ENCODE peak calls at places on chromosome 19, in six cellular contexts. T is esophagus squamous epithelium, L is pancreas, U is ascending aorta, N is aorta, F is ovary. A is an unnamed sample.

GRCh38 chr19:49151339-49152217 is 3.6 kb downstream of the HRC start:
- DNase-seq in U (no peak), T (no peak), F (peak; percentile 59), N (peak; percentile 87), L (peak; percentile 97), A (no peak)

GRCh38 chr19:18062043-18062442 is 24.7 kb downstream of the IL12RB1 start:
- DNase-seq in T (no peak), N (no peak), F (no peak), U (no peak), L (no peak), A (no peak)

GRCh38 chr19:3440082-3440481 is 40.2 kb downstream of the SMIM24 start:
- DNase-seq in T (no peak), F (no peak), U (no peak), N (peak; percentile 82), L (peak; percentile 57), A (no peak)

GRCh38 chr19:5090465-5090779 is 121.5 kb downstream of the KDM4B start:
- DNase-seq in L (no peak), U (no peak), T (no peak), F (no peak), N (no peak), A (no peak)

GRCh38 chr19:15418112-15418587 is 638 bp downstream of the AKAP8L start:
- DNase-seq in F (no peak), T (no peak), L (no peak), U (no peak), N (no peak), A (no peak)

GRCh38 chr19:19822148-19822429 is 539 bp upstream of the ZNF506 start:
- DNase-seq in U (no peak), N (no peak), T (no peak), L (no peak), F (peak; percentile 33), A (peak; percentile 64)

GRCh38 chr19:14416743-14417214 is 2.4 kb downstream of the DDX39A start:
- DNase-seq in L (no peak), F (no peak), U (no peak), T (no peak), N (no peak), A (no peak)

GRCh38 chr19:18436651-18437478 is 1.1 kb downstream of the ISYNA1 start:
- DNase-seq in T (no peak), N (peak; percentile 92), U (no peak), F (peak; percentile 93), L (peak; percentile 85), A (peak; percentile 77)

GRCh38 chr19:18670313-18670712 is 13.2 kb upstream of the CRTC1 start:
- DNase-seq in L (no peak), N (no peak), T (no peak), U (no peak), F (no peak), A (no peak)

GRCh38 chr19:43782311-43782660 is 1.5 kb upstream of the KCNN4 start:
- DNase-seq in L (no peak), N (no peak), F (no peak), U (no peak), T (no peak), A (no peak)

GRCh38 chr19:16880884-16881554 is 7.8 kb upstream of the F2RL3 start:
- DNase-seq in L (no peak), F (no peak), N (no peak), U (no peak), T (no peak), A (no peak)

GRCh38 chr19:50003810-50004419 is 21.3 kb downstream of the VRK3 start:
- DNase-seq in U (peak; percentile 46), L (no peak), F (no peak), T (no peak), N (no peak), A (peak; percentile 77)

GRCh38 chr19:19297759-19298158 is 22.6 kb downstream of the SUGP1 start:
- DNase-seq in N (no peak), U (no peak), F (no peak), L (no peak), T (no peak), A (no peak)

GRCh38 chr19:5406816-5407215 is 48.4 kb upstream of the ZNRF4 start:
- DNase-seq in U (no peak), L (no peak), T (no peak), F (no peak), N (no peak), A (no peak)

GRCh38 chr19:3150739-3151329 is 15.0 kb downstream of the GNA15 start:
- DNase-seq in U (no peak), L (no peak), T (no peak), F (no peak), N (no peak), A (no peak)

GRCh38 chr19:14006766-14007562 is 844 bp upstream of the RFX1 start:
- DNase-seq in T (no peak), L (peak; percentile 93), U (no peak), F (peak; percentile 91), N (peak; percentile 96), A (no peak)

GRCh38 chr19:19627716-19628498 is at the start of gene LPAR2:
- DNase-seq in T (no peak), N (no peak), L (peak; percentile 84), F (peak; percentile 59), U (no peak), A (no peak)

GRCh38 chr19:49758292-49758691 is 4.8 kb downstream of the TSKS start:
- DNase-seq in L (no peak), T (no peak), F (no peak), U (no peak), N (no peak), A (no peak)

GRCh38 chr19:9150650-9151049 is 10.5 kb downstream of the ZNF317 start:
- DNase-seq in L (no peak), U (no peak), F (no peak), N (no peak), T (no peak), A (peak; percentile 23)

GRCh38 chr19:3606690-3607289 is at the start of gene TBXA2R:
- DNase-seq in N (peak; percentile 95), T (no peak), F (peak; percentile 88), U (peak; percentile 35), L (peak; percentile 64), A (peak; percentile 76)

GRCh38 chr19:16208064-16208759 is 10.5 kb downstream of the AP1M1 start:
- DNase-seq in T (no peak), L (no peak), U (no peak), F (no peak), N (peak; percentile 68), A (no peak)

GRCh38 chr19:29376855-29377354 is 148.9 kb upstream of the VSTM2B start:
- DNase-seq in F (no peak), N (no peak), U (no peak), T (no peak), L (no peak), A (peak; percentile 16)

GRCh38 chr19:33825556-33825955 is 28.9 kb downstream of the KCTD15 start:
- DNase-seq in U (no peak), L (no peak), F (no peak), N (no peak), T (no peak), A (no peak)

GRCh38 chr19:30169196-30169900 is 202.8 kb upstream of the ZNF536 start:
- DNase-seq in N (no peak), T (no peak), L (no peak), F (no peak), U (no peak), A (no peak)

GRCh38 chr19:12833747-12834417 is 497 bp downstream of the RTBDN start:
- DNase-seq in L (peak; percentile 58), U (no peak), N (no peak), F (no peak), T (no peak), A (no peak)

GRCh38 chr19:29062486-29063435 is 150.2 kb downstream of the UQCRFS1 start:
- DNase-seq in U (no peak), F (no peak), N (no peak), T (no peak), L (no peak), A (no peak)

GRCh38 chr19:52993342-52994178 is 20.2 kb upstream of the ERVV-1 start:
- DNase-seq in T (no peak), N (peak; percentile 91), U (peak; percentile 51), F (peak; percentile 88), L (peak; percentile 85), A (peak; percentile 78)

DNA sequence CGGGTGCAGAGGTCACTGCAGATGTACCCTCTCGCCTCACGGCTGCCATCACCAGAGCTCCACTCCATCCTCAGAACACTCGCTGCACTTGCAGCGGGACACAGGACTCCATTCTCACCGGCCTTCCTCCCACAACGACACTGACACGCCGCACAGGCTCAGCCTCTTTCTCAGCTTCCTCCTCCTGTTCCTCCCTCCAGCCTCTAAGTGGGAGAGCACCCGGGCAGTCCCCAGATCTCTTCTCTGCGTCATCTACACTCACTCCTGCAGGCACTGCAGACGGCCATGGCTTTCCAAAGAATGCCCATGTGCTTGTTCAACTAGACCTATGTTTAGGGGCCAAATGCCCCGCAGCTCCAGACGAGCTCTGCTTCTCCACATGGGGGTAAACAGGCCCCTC is 14.3 kb upstream of the FKRP start:
- DNase-seq in L (no peak), F (no peak), T (no peak), U (no peak), N (no peak), A (no peak)
- H3K4me1 ChIP-seq in L (no peaks in the 10 kb centered on the region), F (peaks cover 2% of the 10 kb centered on the region), T (peaks cover 26% of the 10 kb centered on the region), U (no peaks in the 10 kb centered on the region), N (no peaks in the 10 kb centered on the region), A (no peaks in the 10 kb centered on the region)

GRCh38 chr19:1104452-1105216 is 840 bp downstream of the GPX4 start:
- DNase-seq in N (peak; percentile 91), T (no peak), U (no peak), L (peak; percentile 82), F (peak; percentile 81), A (no peak)
- H3K4me1 ChIP-seq in N (no peaks in the 10 kb centered on the region), T (peaks cover 55% of the 10 kb centered on the region), U (peaks cover 27% of the 10 kb centered on the region), L (peaks cover 20% of the 10 kb centered on the region), F (peaks cover 25% of the 10 kb centered on the region), A (peaks cover 61% of the 10 kb centered on the region)

DNA sequence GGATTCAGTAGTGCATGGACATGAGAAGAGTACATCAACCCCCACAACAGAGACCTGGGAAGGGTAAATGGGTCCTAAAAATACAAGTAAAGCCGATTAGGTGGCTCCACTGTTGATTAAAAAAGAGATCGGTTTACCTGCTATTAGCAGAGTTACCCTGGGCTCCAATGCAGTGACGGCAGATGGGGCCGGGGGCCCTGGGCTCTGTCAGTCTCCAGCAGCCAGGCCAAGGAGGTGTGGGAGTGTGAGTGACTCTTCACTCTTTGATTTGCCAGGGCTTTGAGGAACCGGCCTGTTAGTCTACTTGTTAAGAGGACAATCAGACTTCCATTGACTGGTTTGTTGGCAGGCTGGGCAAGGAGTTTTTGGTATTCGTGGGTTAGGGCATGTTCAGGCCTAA is 1368.7 kb downstream of the UQCRFS1 start:
- DNase-seq in T (no peak), L (no peak), N (no peak), F (no peak), U (no peak), A (no peak)
- H3K4me1 ChIP-seq in T (no peaks in the 10 kb centered on the region), L (no peaks in the 10 kb centered on the region), N (no peaks in the 10 kb centered on the region), F (no peaks in the 10 kb centered on the region), U (no peaks in the 10 kb centered on the region), A (no peaks in the 10 kb centered on the region)

DNA sequence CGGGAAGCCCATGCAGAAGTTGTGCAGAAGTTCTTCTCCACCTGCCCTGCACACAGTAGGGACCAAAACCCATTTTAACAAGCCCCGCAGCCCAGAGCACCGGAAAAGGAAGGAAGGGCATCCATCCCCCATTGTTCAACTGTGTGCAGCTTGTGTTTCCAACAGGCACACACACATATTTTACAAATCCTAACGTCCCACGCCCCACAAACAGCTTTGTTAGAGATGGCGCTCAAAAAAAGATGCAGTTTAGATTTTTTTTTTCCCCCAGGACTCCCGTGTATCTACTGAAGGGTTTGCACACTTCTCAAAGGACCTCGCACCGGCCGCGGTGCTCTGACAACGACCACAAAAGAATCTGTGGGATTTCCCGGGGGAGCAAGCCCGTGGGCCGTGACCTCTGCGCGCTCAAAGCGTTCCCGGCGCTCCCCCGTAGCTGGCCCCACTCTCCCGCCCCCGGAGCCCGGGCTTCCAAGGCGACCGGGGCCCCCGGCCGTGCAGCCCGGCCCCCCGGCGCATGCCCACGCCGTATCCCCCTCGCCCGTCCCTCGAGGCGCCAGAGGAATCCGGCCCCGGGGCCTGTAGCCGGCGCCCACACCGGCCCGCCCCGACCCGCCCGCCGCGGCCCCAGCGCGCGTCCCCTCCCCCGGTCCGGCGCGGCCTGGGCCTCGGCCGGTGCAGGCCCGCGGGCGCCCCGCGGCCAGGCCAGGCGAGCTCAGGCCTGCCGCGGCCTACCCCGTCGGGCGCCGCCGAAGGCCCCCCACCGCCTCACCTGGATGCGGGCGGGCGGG is 523 bp downstream of the ELAVL1 start:
- DNase-seq in T (no peak), U (no peak), N (no peak), L (no peak), F (no peak), A (no peak)
- H3K4me1 ChIP-seq in T (peaks cover 27% of the 10 kb centered on the region), U (no peaks in the 10 kb centered on the region), N (no peaks in the 10 kb centered on the region), L (peaks cover 39% of the 10 kb centered on the region), F (peaks cover 19% of the 10 kb centered on the region), A (no peaks in the 10 kb centered on the region)